ENCODE peak calls at places on chromosomes 11 and 22, in five cellular contexts. L, R, G, M and S are unnamed samples.

GRCh38 chr11:19441752-19442553 is 201.2 kb upstream of the E2F8 start:
- DNase-seq in R (peak), M (peak), L (peak), G (no peak), S (no peak)

GRCh38 chr22:39457546-39458442 is 982 bp downstream of the MGAT3 start:
- DNase-seq in M (no peak), L (peak), G (no peak), R (no peak), S (no peak)

GRCh38 chr11:102306048-102306575 is 11.2 kb upstream of the BIRC3 start:
- DNase-seq in L (no peak), M (no peak), G (no peak), R (no peak), S (no peak)

GRCh38 chr11:59173964-59174663 is 2.2 kb downstream of the DTX4 start:
- DNase-seq in M (no peak), G (peak), R (no peak), L (no peak), S (peak)

GRCh38 chr11:131412061-131412460 is 41.6 kb downstream of the NTM start:
- DNase-seq in R (no peak), M (no peak), G (no peak), L (no peak), S (no peak)

GRCh38 chr22:19879996-19880785 is 25.5 kb upstream of the GNB1L start:
- DNase-seq in M (no peak), G (peak), L (no peak), R (no peak), S (peak)

GRCh38 chr22:50270302-50271010 is at the start of gene MAPK11:
- DNase-seq in R (no peak), L (peak), G (peak), M (no peak), S (peak)

GRCh38 chr11:29282088-29282487 is 734.7 kb downstream of the KCNA4 start:
- DNase-seq in M (no peak), L (no peak), G (peak), R (peak), S (no peak)

GRCh38 chr11:107830915-107831540 is 27.6 kb downstream of the SLC35F2 start:
- DNase-seq in L (no peak), R (no peak), M (no peak), G (no peak), S (no peak)

GRCh38 chr11:15175780-15176179 is 61.1 kb downstream of the INSC start:
- DNase-seq in G (no peak), R (no peak), L (no peak), M (no peak), S (no peak)

GRCh38 chr22:49209452-49210195 is 618.0 kb downstream of the BRD1 start:
- DNase-seq in R (no peak), L (no peak), M (no peak), G (peak), S (peak)

GRCh38 chr11:126411971-126412381 is 56.5 kb downstream of the ST3GAL4 start:
- DNase-seq in M (no peak), R (no peak), G (no peak), L (no peak), S (no peak)

GRCh38 chr22:37281195-37281594 is 1.1 kb upstream of the CYTH4 start:
- DNase-seq in L (no peak), G (no peak), M (no peak), R (no peak), S (no peak)
- TF ChIP-seq SP1 in L (no peak), G (no peak), M (no peak), R (no peak), S (no peak)

GRCh38 chr22:36277482-36278291 is 24.8 kb downstream of the APOL1 start:
- DNase-seq in M (no peak), R (peak), G (peak), L (peak), S (peak)

GRCh38 chr22:36282078-36282831 is 29.3 kb downstream of the APOL1 start:
- DNase-seq in L (no peak), M (no peak), R (no peak), G (no peak), S (no peak)

GRCh38 chr22:36281726-36282077 is 28.8 kb downstream of the APOL1 start:
- DNase-seq in M (no peak), L (no peak), G (no peak), R (no peak), S (no peak)

GRCh38 chr22:36279219-36279666 is 26.3 kb downstream of the APOL1 start:
- DNase-seq in G (peak), L (no peak), R (no peak), M (no peak), S (no peak)

DNA sequence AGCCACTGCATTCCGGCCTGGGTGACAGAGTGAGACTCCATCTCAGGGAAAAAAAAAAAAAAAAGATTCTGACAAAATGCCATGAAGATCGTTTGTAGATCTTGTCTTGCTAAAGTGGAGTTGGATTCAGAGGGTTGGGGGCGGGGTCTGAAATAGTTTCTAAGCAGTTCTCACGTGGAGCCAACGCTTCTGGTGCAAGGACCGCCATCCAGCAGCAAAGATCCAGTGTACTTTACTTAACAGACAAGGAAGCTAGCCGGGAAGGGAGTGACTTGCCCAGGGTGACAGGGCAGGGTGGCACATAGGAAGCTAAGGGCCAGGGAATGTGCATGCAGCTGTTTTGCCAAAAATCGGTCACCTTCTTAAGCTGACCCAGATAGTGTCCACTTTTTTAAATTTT is 27.4 kb downstream of the APOL1 start:
- DNase-seq in G (no peak), M (no peak), R (no peak), L (no peak), S (no peak)
- TF ChIP-seq SP1 in G (no peak), M (no peak), R (no peak), L (no peak), S (no peak)

DNA sequence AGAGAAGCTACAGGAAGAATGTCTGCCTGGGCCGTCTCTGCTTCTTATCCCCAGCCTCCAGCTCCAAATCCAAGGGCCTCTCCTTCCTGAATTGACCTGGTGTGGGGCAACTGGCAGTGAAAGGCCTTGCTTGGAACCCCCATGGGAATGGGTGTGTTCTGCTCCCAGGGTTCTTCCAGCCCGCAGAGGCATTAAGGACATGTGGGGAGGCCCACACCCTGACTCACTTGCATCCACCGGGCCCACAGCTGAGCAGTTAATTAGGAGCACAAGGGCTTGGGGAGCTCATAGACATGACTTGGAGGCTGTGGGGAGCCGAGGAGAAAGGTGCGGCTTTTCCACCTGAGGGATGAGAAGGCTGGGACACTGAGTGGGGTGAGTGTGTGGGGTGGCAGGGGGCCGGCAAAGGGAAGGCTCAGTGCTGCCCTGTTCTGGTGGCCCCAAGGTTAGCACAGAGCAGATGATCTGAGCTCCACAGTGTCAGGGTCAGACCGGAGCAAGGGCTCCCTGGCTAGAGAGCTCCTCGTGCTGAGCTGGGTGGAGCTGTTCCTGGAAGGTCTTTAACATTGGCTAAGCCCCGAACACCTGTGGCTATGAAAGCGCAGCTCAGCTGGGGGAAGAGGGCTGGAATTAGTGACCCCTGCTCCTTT is 64.5 kb upstream of the NECTIN1 start:
- DNase-seq in M (no peak), L (no peak), R (no peak), G (no peak), S (no peak)
- TF ChIP-seq SP1 in M (no peak), L (no peak), R (no peak), G (no peak), S (no peak)

DNA sequence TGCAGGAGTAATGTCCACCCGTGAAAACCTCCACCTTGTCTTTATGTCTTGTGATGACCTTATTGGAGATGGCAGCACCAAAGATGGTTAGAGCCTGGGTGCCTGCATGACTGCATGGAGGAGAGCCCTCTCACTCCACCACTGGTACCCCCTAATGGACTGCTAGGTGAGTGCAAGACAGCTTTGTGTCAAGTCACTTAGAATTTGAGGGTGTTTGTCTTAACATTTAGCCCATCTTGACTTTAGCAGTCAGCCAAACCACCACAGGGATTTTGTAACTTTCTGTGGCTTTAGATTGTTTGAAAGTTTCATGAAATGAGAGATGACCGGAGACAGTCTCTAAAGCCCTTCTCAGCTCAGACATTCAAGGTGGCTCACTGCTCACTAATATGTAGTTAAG is 232.9 kb upstream of the NCAM1 start:
- DNase-seq in G (no peak), R (no peak), L (no peak), M (no peak), S (no peak)
- TF ChIP-seq SP1 in G (no peak), R (no peak), L (no peak), M (no peak), S (no peak)

DNA sequence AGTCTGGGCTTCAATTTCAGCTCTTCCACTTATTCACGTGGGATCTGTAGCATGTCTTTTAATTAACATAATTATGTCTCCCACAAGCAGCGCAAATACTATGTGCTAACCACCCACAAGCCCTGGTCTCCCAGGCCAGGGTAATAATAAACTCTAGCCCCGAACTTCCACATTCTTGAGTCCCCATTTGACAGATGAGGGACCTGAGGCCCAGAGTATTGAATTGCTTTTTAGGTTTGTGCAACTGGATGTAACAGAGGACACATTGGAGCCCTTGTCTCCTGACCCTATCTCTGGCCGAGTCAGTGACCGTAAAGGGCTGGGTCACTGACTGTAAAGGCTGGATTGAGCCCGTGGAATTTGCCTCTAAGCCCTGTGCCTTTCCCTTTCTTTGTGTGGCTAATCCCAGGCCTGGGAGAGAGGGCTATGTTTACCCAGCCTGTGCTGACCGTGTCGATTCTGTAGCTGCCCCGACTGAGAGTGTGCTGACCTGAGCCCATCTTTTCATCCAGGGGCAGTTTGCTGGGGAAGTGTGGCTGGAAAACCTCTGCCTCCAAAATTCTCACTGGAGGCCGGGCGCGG is 3.9 kb downstream of the CRYBB2 start:
- DNase-seq in M (no peak), G (peak), L (no peak), R (no peak), S (no peak)
- TF ChIP-seq SP1 in M (no peak), G (no peak), L (no peak), R (no peak), S (no peak)

GRCh38 chr11:45087301-45087700 is 59.1 kb upstream of the PRDM11 start:
- DNase-seq in L (no peak), M (no peak), R (no peak), G (no peak), S (no peak)
- TF ChIP-seq SP1 in L (no peak), M (no peak), R (no peak), G (no peak), S (no peak)

DNA sequence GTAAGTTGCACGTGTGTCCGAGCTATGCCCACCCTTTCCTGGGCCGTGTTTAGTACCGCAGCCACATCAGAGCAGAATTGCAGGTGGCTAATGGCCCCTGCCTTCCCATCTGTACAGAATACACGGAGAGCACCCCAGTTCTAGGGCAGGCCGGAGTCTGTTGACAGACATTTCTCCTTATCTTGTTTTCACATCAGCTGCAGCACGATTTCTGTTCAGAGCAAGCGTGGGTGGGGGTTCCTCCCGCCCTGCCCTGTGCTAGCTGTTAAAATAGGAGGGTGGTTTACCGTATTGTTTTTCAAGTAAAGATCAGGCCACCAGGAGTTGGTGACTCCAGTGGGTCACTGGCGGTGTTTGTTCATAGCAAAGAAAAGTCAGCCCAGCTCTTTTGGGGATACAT is 41.1 kb downstream of the UBASH3B start:
- DNase-seq in R (no peak), L (no peak), M (no peak), G (no peak), S (no peak)
- TF ChIP-seq SP1 in R (no peak), L (no peak), M (no peak), G (no peak), S (no peak)

GRCh38 chr11:64447717-64448598 is 89.0 kb downstream of the RPS6KA4 start:
- DNase-seq in G (no peak), M (peak), L (no peak), R (no peak), S (no peak)
- TF ChIP-seq SP1 in G (no peak), M (no peak), L (no peak), R (no peak), S (no peak)

GRCh38 chr11:65492637-65493366 is 6.0 kb upstream of the MALAT1 start:
- DNase-seq in G (no peak), L (no peak), R (no peak), M (peak), S (peak)
- TF ChIP-seq SP1 in G (no peak), L (no peak), R (no peak), M (peak), S (no peak)

GRCh38 chr11:46901156-46901555 is 17.2 kb downstream of the LRP4 start:
- DNase-seq in G (no peak), L (no peak), M (no peak), R (no peak), S (no peak)
- TF ChIP-seq SP1 in G (no peak), L (no peak), M (no peak), R (no peak), S (no peak)